ENCODE peak calls at places on chromosome 11, in six cellular contexts. E is endothelial cell of umbilical vein, R is H1, V is HepG2, J is WTC11, S is K562. C is an unnamed sample.

GRCh38 chr11:61587951-61588695 is 7.2 kb upstream of the SYT7 start:
- DNase-seq in E (peak), R (peak), V (no peak), J (peak), S (peak), C (peak)

GRCh38 chr11:7657306-7658025 is 15.8 kb downstream of the CYB5R2 start:
- DNase-seq in E (peak), R (peak), V (peak), J (peak), S (peak), C (peak)

GRCh38 chr11:77046060-77046501 is 11.9 kb downstream of the B3GNT6 start:
- DNase-seq in E (peak), R (peak), V (no peak), J (peak), S (peak), C (peak)

GRCh38 chr11:128407962-128408361 is 179.4 kb downstream of the ETS1 start:
- DNase-seq in E (no peak), R (no peak), V (no peak), J (no peak), S (no peak), C (no peak)

GRCh38 chr11:119742263-119742861 is 13.4 kb upstream of the NECTIN1 start:
- DNase-seq in E (no peak), R (peak), V (no peak), J (peak), S (peak), C (no peak)

GRCh38 chr11:83682645-83682973 is 396.4 kb upstream of the CCDC90B start:
- DNase-seq in E (no peak), R (no peak), V (no peak), J (no peak), S (no peak), C (no peak)

GRCh38 chr11:37378989-37379388 is 781.0 kb upstream of the RAG2 start:
- DNase-seq in E (no peak), R (no peak), V (no peak), J (no peak), S (no peak), C (no peak)

GRCh38 chr11:46942172-46942571 is 5.6 kb downstream of the CSTPP1 start:
- DNase-seq in E (no peak), R (no peak), V (no peak), J (no peak), S (no peak), C (no peak)

GRCh38 chr11:41499429-41499828 is 40.0 kb upstream of the LRRC4C start:
- DNase-seq in E (no peak), R (no peak), V (no peak), J (no peak), S (no peak), C (no peak)

GRCh38 chr11:110525883-110526282 is 96.1 kb downstream of the FDX1 start:
- DNase-seq in E (no peak), R (no peak), V (no peak), J (no peak), S (peak), C (no peak)

GRCh38 chr11:75241036-75241905 is 697 bp downstream of the TPBGL start:
- DNase-seq in E (peak), R (peak), V (peak), J (peak), S (peak), C (peak)

GRCh38 chr11:68048681-68049508 is 10.1 kb downstream of the TCIRG1 start:
- DNase-seq in E (no peak), R (no peak), V (no peak), J (no peak), S (no peak), C (no peak)

GRCh38 chr11:10751581-10751940 is 515 bp downstream of the CTR9 start:
- DNase-seq in E (no peak), R (no peak), V (no peak), J (no peak), S (no peak), C (no peak)

GRCh38 chr11:987671-988070 is 48.8 kb downstream of the MUC6 start:
- DNase-seq in E (no peak), R (no peak), V (no peak), J (no peak), S (no peak), C (no peak)

GRCh38 chr11:72783144-72783910 is 10.5 kb downstream of the STARD10 start:
- DNase-seq in E (no peak), R (no peak), V (no peak), J (no peak), S (no peak), C (no peak)

GRCh38 chr11:72781063-72781312 is 12.9 kb downstream of the STARD10 start:
- DNase-seq in E (no peak), R (peak), V (no peak), J (no peak), S (no peak), C (no peak)

GRCh38 chr11:72782081-72782920 is 11.5 kb downstream of the STARD10 start:
- DNase-seq in E (no peak), R (peak), V (peak), J (peak), S (no peak), C (no peak)

GRCh38 chr11:72780291-72781062 is 13.4 kb downstream of the STARD10 start:
- DNase-seq in E (no peak), R (no peak), V (no peak), J (no peak), S (no peak), C (no peak)

DNA sequence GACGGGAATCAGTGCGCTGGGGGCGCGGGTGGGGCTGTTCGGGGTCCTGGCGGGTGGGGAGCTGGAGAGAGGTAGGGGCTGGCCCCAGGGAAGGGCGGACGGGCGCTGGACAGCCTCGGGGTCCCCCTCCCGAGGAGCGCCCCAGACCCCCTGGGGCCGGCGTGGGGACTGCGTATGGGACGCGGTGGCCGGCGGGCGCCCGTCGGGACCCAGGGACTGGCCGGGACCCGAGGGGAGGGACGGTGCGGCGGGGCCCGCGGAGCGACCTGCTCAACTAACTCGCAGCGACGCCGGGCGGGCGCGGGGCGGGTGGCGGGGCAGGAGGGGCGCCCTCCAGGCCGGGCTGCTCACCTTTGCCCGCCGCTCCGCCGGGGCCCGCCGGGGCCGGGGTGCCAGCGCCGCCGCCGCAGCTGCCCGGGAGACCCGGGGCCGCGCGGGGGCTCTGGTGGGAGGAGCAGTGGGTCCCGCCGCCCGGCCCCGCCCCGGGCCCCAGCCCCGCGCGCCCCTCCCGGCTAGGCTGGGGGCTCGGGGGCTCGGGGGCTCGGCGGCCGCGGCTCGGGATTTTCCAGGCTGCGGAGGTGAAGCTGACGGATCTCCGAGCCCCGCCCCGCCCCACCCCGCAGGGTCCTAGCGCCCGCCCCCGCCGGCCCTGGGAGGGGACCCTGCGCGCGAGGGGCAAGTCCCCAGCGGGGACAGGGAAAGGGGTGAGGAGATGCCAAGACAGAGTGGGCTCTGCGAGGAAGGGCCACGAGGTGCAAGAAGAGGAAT is 12.3 kb downstream of the STARD10 start:
- DNase-seq in E (no peak), R (peak), V (no peak), J (peak), S (peak), C (no peak)
- TF ChIP-seq JUN in E (no peak), R (no peak), V (no peak), J (no peak), S (no peak), C (no peak)

DNA sequence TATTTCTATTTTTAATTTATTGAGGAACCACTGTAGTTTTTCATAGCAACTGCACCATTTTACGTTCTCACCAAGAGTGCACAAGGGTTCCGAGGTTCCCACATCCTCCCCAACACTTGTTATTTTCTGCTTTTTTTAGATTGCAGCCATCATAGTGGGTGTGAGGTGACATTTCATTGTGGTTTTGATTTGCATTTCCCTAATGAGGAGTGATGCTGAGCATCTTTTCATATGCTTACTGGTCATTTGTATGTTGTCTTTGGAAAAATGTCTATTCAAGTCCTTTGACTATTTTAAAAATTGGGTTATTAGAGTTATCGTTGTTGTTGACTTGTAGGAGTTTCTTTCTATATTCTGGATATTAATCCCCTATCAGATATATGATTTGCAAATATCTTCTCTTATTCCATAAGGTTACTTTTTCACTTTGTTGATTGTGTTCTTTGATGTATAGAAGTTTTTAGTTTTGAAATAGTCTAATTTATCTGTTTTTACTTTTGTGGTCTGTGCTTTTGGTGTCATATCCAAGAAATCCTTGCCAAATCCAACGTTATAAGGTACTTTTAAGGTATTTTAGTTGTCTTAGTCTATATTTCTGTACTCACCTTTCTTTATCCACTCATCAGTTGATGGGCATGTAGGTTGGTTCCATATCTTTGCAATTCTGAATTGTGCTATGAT is 9.0 kb downstream of the NEAT1 start:
- DNase-seq in E (peak), R (no peak), V (no peak), J (no peak), S (no peak), C (no peak)
- TF ChIP-seq JUN in E (no peak), R (no peak), V (no peak), J (no peak), S (no peak), C (no peak)

DNA sequence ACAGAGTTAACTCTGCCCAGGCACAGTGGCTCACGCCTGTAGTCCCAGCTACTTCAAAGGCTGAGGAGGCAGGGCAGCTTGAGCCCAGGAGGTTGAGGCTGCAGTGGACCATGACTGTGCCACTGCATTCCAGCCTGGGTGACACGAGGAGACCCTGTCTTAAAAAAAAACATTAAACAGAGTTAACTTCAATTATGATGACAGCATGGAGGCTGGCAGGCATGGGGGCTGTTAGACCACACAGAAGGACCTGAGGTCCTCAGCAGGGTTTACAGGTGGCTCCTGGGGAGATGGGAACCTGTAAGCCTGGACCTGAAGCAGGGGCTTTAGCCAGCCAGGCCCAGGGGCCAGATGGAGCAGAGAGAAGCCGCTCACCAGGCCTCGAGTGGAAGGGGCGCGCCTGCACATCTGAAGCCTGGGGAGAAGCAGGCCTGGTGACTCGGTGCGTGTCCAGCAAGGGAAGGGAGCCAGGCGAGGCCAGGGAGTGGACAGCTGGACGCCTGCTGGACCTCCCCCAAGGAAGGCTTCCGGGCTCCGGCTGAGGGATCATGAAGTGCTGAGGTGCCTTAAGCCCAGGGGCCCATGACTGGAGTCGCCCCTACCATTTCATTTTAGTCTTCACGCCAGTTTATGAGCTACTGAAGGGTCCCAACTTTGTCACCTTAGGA is 25.3 kb downstream of the RPUSD4 start:
- DNase-seq in E (no peak), R (no peak), V (no peak), J (no peak), S (no peak), C (no peak)
- TF ChIP-seq JUN in E (no peak), R (no peak), V (no peak), J (no peak), S (no peak), C (no peak)

GRCh38 chr11:134228625-134229024 is 4.2 kb downstream of the VPS26B start:
- DNase-seq in E (no peak), R (no peak), V (no peak), J (no peak), S (no peak), C (no peak)
- TF ChIP-seq JUN in E (no peak), R (no peak), V (no peak), J (no peak), S (no peak), C (no peak)

DNA sequence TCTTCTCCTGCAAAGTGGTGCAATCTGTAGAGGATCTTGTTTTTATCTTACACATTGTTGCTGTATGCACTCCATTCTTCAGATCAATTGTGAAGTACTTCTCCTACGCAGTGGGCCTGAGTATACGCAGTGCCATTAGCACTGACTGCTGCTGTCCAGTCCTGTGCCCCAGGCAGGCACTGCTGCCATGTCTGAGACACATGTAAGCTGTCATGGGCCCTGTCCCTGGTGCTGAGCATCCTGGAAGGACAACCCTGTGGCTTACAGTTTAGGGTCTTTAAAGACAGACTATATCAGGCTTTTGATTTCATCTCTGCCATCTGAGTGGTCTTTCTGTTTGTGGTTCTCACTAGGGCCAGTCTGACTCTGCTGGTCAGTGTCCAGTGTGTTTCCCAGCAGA is 44.8 kb upstream of the PTPN5 start:
- DNase-seq in E (no peak), R (no peak), V (no peak), J (peak), S (no peak), C (no peak)
- TF ChIP-seq JUN in E (no peak), R (no peak), V (no peak), J (peak), S (no peak), C (no peak)

DNA sequence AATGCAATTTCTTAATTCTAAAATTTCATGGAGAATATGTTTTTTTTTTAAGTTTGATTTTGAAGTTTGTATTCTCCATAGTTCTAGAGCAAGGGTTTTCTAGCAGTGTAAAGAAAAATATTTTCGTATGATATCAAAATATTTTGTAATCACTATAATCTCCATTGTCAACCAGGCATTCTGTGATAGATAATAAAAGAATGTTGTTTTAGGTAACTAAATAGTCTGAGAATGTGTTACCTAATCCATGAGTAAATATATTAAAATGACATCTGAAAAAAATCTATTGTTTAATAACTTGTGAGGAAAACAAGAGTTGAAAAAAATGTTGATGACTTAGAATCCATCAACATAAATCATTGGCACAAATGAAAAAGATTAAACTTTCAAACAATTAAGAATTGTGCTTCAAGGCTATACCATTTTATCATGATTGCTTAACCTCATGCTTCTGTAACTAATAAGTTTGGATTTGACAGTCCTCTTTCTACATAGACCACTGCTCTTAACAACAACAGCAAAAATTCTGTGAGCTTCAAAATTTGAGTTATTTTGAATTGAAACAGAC is 2211.8 kb downstream of the LRRC4C start:
- DNase-seq in E (no peak), R (no peak), V (no peak), J (no peak), S (no peak), C (no peak)
- TF ChIP-seq JUN in E (no peak), R (no peak), V (no peak), J (no peak), S (no peak), C (no peak)

C was measured in A549.